ENCODE peak calls at places on chromosomes 6 and 20, in ten cellular contexts. One of them, this sample, is unnamed.

GRCh38 chr20:2690718-2691117 is 1.9 kb upstream of the EBF4 start:
- DNase-seq in activated T-cell treated with anti-CD3 and anti-CD28 coated beads, Interleukin-2, amount 50 U/mL, for 72 hours: no peak
- DNase-seq in foreskin fibroblast: no peak
- DNase-seq in activated T-helper 1 cell treated with anti-CD3 and anti-CD28 coated beads, Interleukin-2, amount 50 U/mL, for 16 hours: no peak
- DNase-seq in globus pallidus: no peak
- DNase-seq in SW 1271: no peak
- DNase-seq in ELR: no peak
- DNase-seq in mesenteric fat pad: peak
- DNase-seq in RPMI7951: no peak
- DNase-seq in mammary epithelial cell: no peak
- DNase-seq in this sample: no peak

GRCh38 chr20:21322083-21322710 is 19.1 kb downstream of the XRN2 start:
- DNase-seq in activated T-cell treated with anti-CD3 and anti-CD28 coated beads, Interleukin-2, amount 50 U/mL, for 72 hours: no peak
- DNase-seq in foreskin fibroblast: peak
- DNase-seq in activated T-helper 1 cell treated with anti-CD3 and anti-CD28 coated beads, Interleukin-2, amount 50 U/mL, for 16 hours: no peak
- DNase-seq in globus pallidus: no peak
- DNase-seq in SW 1271: no peak
- DNase-seq in ELR: peak
- DNase-seq in mesenteric fat pad: no peak
- DNase-seq in RPMI7951: peak
- DNase-seq in mammary epithelial cell: peak
- DNase-seq in this sample: no peak

GRCh38 chr6:129492260-129492659 is 217.7 kb downstream of the ARHGAP18 start:
- DNase-seq in activated T-cell treated with anti-CD3 and anti-CD28 coated beads, Interleukin-2, amount 50 U/mL, for 72 hours: no peak
- DNase-seq in foreskin fibroblast: peak
- DNase-seq in activated T-helper 1 cell treated with anti-CD3 and anti-CD28 coated beads, Interleukin-2, amount 50 U/mL, for 16 hours: no peak
- DNase-seq in globus pallidus: no peak
- DNase-seq in SW 1271: no peak
- DNase-seq in ELR: peak
- DNase-seq in mesenteric fat pad: no peak
- DNase-seq in RPMI7951: no peak
- DNase-seq in mammary epithelial cell: no peak
- DNase-seq in this sample: peak

GRCh38 chr6:52019092-52019491 is 68.3 kb downstream of the PKHD1 start:
- DNase-seq in activated T-cell treated with anti-CD3 and anti-CD28 coated beads, Interleukin-2, amount 50 U/mL, for 72 hours: no peak
- DNase-seq in foreskin fibroblast: no peak
- DNase-seq in activated T-helper 1 cell treated with anti-CD3 and anti-CD28 coated beads, Interleukin-2, amount 50 U/mL, for 16 hours: no peak
- DNase-seq in globus pallidus: no peak
- DNase-seq in SW 1271: no peak
- DNase-seq in ELR: no peak
- DNase-seq in mesenteric fat pad: no peak
- DNase-seq in RPMI7951: no peak
- DNase-seq in mammary epithelial cell: no peak
- DNase-seq in this sample: no peak

GRCh38 chr6:19802656-19803055 is 34.5 kb upstream of the ID4 start:
- DNase-seq in activated T-cell treated with anti-CD3 and anti-CD28 coated beads, Interleukin-2, amount 50 U/mL, for 72 hours: no peak
- DNase-seq in foreskin fibroblast: no peak
- DNase-seq in activated T-helper 1 cell treated with anti-CD3 and anti-CD28 coated beads, Interleukin-2, amount 50 U/mL, for 16 hours: no peak
- DNase-seq in globus pallidus: no peak
- DNase-seq in SW 1271: no peak
- DNase-seq in ELR: no peak
- DNase-seq in mesenteric fat pad: no peak
- DNase-seq in RPMI7951: no peak
- DNase-seq in mammary epithelial cell: no peak
- DNase-seq in this sample: no peak

GRCh38 chr6:150063640-150064039 is 5.3 kb downstream of the ULBP3 start:
- DNase-seq in activated T-cell treated with anti-CD3 and anti-CD28 coated beads, Interleukin-2, amount 50 U/mL, for 72 hours: no peak
- DNase-seq in foreskin fibroblast: no peak
- DNase-seq in activated T-helper 1 cell treated with anti-CD3 and anti-CD28 coated beads, Interleukin-2, amount 50 U/mL, for 16 hours: no peak
- DNase-seq in globus pallidus: no peak
- DNase-seq in SW 1271: no peak
- DNase-seq in ELR: no peak
- DNase-seq in mesenteric fat pad: peak
- DNase-seq in RPMI7951: no peak
- DNase-seq in mammary epithelial cell: no peak
- DNase-seq in this sample: no peak

GRCh38 chr20:45358282-45359068 is 4.5 kb upstream of the SYS1 start:
- DNase-seq in activated T-cell treated with anti-CD3 and anti-CD28 coated beads, Interleukin-2, amount 50 U/mL, for 72 hours: no peak
- DNase-seq in foreskin fibroblast: peak
- DNase-seq in activated T-helper 1 cell treated with anti-CD3 and anti-CD28 coated beads, Interleukin-2, amount 50 U/mL, for 16 hours: no peak
- DNase-seq in globus pallidus: no peak
- DNase-seq in SW 1271: no peak
- DNase-seq in ELR: peak
- DNase-seq in mesenteric fat pad: no peak
- DNase-seq in RPMI7951: peak
- DNase-seq in mammary epithelial cell: peak
- DNase-seq in this sample: peak

GRCh38 chr6:138765896-138766487 is 7.6 kb upstream of the CCDC28A start:
- DNase-seq in activated T-cell treated with anti-CD3 and anti-CD28 coated beads, Interleukin-2, amount 50 U/mL, for 72 hours: no peak
- DNase-seq in foreskin fibroblast: peak
- DNase-seq in activated T-helper 1 cell treated with anti-CD3 and anti-CD28 coated beads, Interleukin-2, amount 50 U/mL, for 16 hours: no peak
- DNase-seq in globus pallidus: peak
- DNase-seq in SW 1271: no peak
- DNase-seq in ELR: peak
- DNase-seq in mesenteric fat pad: no peak
- DNase-seq in RPMI7951: peak
- DNase-seq in mammary epithelial cell: peak
- DNase-seq in this sample: peak

GRCh38 chr20:19993937-19994667 is 23.1 kb upstream of the NAA20 start:
- DNase-seq in activated T-cell treated with anti-CD3 and anti-CD28 coated beads, Interleukin-2, amount 50 U/mL, for 72 hours: no peak
- DNase-seq in foreskin fibroblast: peak
- DNase-seq in activated T-helper 1 cell treated with anti-CD3 and anti-CD28 coated beads, Interleukin-2, amount 50 U/mL, for 16 hours: no peak
- DNase-seq in globus pallidus: peak
- DNase-seq in SW 1271: no peak
- DNase-seq in ELR: peak
- DNase-seq in mesenteric fat pad: no peak
- DNase-seq in RPMI7951: peak
- DNase-seq in mammary epithelial cell: peak
- DNase-seq in this sample: peak

GRCh38 chr6:121858310-121858709 is 422.9 kb downstream of the GJA1 start:
- DNase-seq in activated T-cell treated with anti-CD3 and anti-CD28 coated beads, Interleukin-2, amount 50 U/mL, for 72 hours: no peak
- DNase-seq in foreskin fibroblast: no peak
- DNase-seq in activated T-helper 1 cell treated with anti-CD3 and anti-CD28 coated beads, Interleukin-2, amount 50 U/mL, for 16 hours: no peak
- DNase-seq in globus pallidus: no peak
- DNase-seq in SW 1271: no peak
- DNase-seq in ELR: peak
- DNase-seq in mesenteric fat pad: no peak
- DNase-seq in RPMI7951: peak
- DNase-seq in mammary epithelial cell: no peak
- DNase-seq in this sample: no peak

GRCh38 chr6:41591859-41592502 is 45.8 kb downstream of the FOXP4 start:
- DNase-seq in activated T-cell treated with anti-CD3 and anti-CD28 coated beads, Interleukin-2, amount 50 U/mL, for 72 hours: peak
- DNase-seq in foreskin fibroblast: peak
- DNase-seq in activated T-helper 1 cell treated with anti-CD3 and anti-CD28 coated beads, Interleukin-2, amount 50 U/mL, for 16 hours: peak
- DNase-seq in globus pallidus: peak
- DNase-seq in SW 1271: peak
- DNase-seq in ELR: peak
- DNase-seq in mesenteric fat pad: no peak
- DNase-seq in RPMI7951: peak
- DNase-seq in mammary epithelial cell: peak
- DNase-seq in this sample: peak

GRCh38 chr20:56634735-56635422 is 5.8 kb downstream of the TFAP2C start:
- DNase-seq in activated T-cell treated with anti-CD3 and anti-CD28 coated beads, Interleukin-2, amount 50 U/mL, for 72 hours: no peak
- DNase-seq in foreskin fibroblast: no peak
- DNase-seq in activated T-helper 1 cell treated with anti-CD3 and anti-CD28 coated beads, Interleukin-2, amount 50 U/mL, for 16 hours: no peak
- DNase-seq in globus pallidus: no peak
- DNase-seq in SW 1271: no peak
- DNase-seq in ELR: peak
- DNase-seq in mesenteric fat pad: no peak
- DNase-seq in RPMI7951: peak
- DNase-seq in mammary epithelial cell: peak
- DNase-seq in this sample: no peak

GRCh38 chr6:116011520-116011919 is 49.2 kb downstream of the FRK start:
- DNase-seq in activated T-cell treated with anti-CD3 and anti-CD28 coated beads, Interleukin-2, amount 50 U/mL, for 72 hours: peak
- DNase-seq in foreskin fibroblast: no peak
- DNase-seq in activated T-helper 1 cell treated with anti-CD3 and anti-CD28 coated beads, Interleukin-2, amount 50 U/mL, for 16 hours: peak
- DNase-seq in globus pallidus: no peak
- DNase-seq in SW 1271: no peak
- DNase-seq in ELR: peak
- DNase-seq in mesenteric fat pad: no peak
- DNase-seq in RPMI7951: no peak
- DNase-seq in mammary epithelial cell: peak
- DNase-seq in this sample: no peak

GRCh38 chr20:49854190-49854875 is 41.7 kb downstream of the SLC9A8 start:
- DNase-seq in activated T-cell treated with anti-CD3 and anti-CD28 coated beads, Interleukin-2, amount 50 U/mL, for 72 hours: no peak
- DNase-seq in foreskin fibroblast: no peak
- DNase-seq in activated T-helper 1 cell treated with anti-CD3 and anti-CD28 coated beads, Interleukin-2, amount 50 U/mL, for 16 hours: no peak
- DNase-seq in globus pallidus: no peak
- DNase-seq in SW 1271: no peak
- DNase-seq in ELR: no peak
- DNase-seq in mesenteric fat pad: no peak
- DNase-seq in RPMI7951: no peak
- DNase-seq in mammary epithelial cell: peak
- DNase-seq in this sample: no peak

GRCh38 chr6:132132420-132132819 is 181.2 kb upstream of the CCN2 start:
- DNase-seq in activated T-cell treated with anti-CD3 and anti-CD28 coated beads, Interleukin-2, amount 50 U/mL, for 72 hours: no peak
- DNase-seq in foreskin fibroblast: peak
- DNase-seq in activated T-helper 1 cell treated with anti-CD3 and anti-CD28 coated beads, Interleukin-2, amount 50 U/mL, for 16 hours: no peak
- DNase-seq in globus pallidus: peak
- DNase-seq in SW 1271: no peak
- DNase-seq in ELR: peak
- DNase-seq in mesenteric fat pad: no peak
- DNase-seq in RPMI7951: peak
- DNase-seq in mammary epithelial cell: no peak
- DNase-seq in this sample: peak

GRCh38 chr6:137493218-137494038 is 766 bp downstream of the OLIG3 start:
- DNase-seq in activated T-cell treated with anti-CD3 and anti-CD28 coated beads, Interleukin-2, amount 50 U/mL, for 72 hours: peak
- DNase-seq in foreskin fibroblast: peak
- DNase-seq in activated T-helper 1 cell treated with anti-CD3 and anti-CD28 coated beads, Interleukin-2, amount 50 U/mL, for 16 hours: no peak
- DNase-seq in globus pallidus: no peak
- DNase-seq in SW 1271: no peak
- DNase-seq in ELR: no peak
- DNase-seq in mesenteric fat pad: no peak
- DNase-seq in RPMI7951: no peak
- DNase-seq in mammary epithelial cell: no peak
- DNase-seq in this sample: no peak

GRCh38 chr20:24013953-24014352 is 25.4 kb upstream of the GGTLC1 start:
- DNase-seq in activated T-cell treated with anti-CD3 and anti-CD28 coated beads, Interleukin-2, amount 50 U/mL, for 72 hours: no peak
- DNase-seq in foreskin fibroblast: no peak
- DNase-seq in activated T-helper 1 cell treated with anti-CD3 and anti-CD28 coated beads, Interleukin-2, amount 50 U/mL, for 16 hours: no peak
- DNase-seq in globus pallidus: no peak
- DNase-seq in SW 1271: no peak
- DNase-seq in ELR: no peak
- DNase-seq in mesenteric fat pad: no peak
- DNase-seq in RPMI7951: no peak
- DNase-seq in mammary epithelial cell: no peak
- DNase-seq in this sample: no peak

GRCh38 chr6:2378891-2379652 is 133.7 kb upstream of the GMDS start:
- DNase-seq in activated T-cell treated with anti-CD3 and anti-CD28 coated beads, Interleukin-2, amount 50 U/mL, for 72 hours: peak
- DNase-seq in foreskin fibroblast: peak
- DNase-seq in activated T-helper 1 cell treated with anti-CD3 and anti-CD28 coated beads, Interleukin-2, amount 50 U/mL, for 16 hours: no peak
- DNase-seq in globus pallidus: no peak
- DNase-seq in SW 1271: no peak
- DNase-seq in ELR: peak
- DNase-seq in mesenteric fat pad: no peak
- DNase-seq in RPMI7951: peak
- DNase-seq in mammary epithelial cell: peak
- DNase-seq in this sample: peak

GRCh38 chr20:32987044-32987825 is 17.0 kb downstream of the SUN5 start:
- DNase-seq in activated T-cell treated with anti-CD3 and anti-CD28 coated beads, Interleukin-2, amount 50 U/mL, for 72 hours: no peak
- DNase-seq in foreskin fibroblast: no peak
- DNase-seq in activated T-helper 1 cell treated with anti-CD3 and anti-CD28 coated beads, Interleukin-2, amount 50 U/mL, for 16 hours: no peak
- DNase-seq in globus pallidus: no peak
- DNase-seq in SW 1271: no peak
- DNase-seq in ELR: no peak
- DNase-seq in mesenteric fat pad: no peak
- DNase-seq in RPMI7951: no peak
- DNase-seq in mammary epithelial cell: no peak
- DNase-seq in this sample: no peak

GRCh38 chr6:109373762-109374161 is 8.5 kb downstream of the CD164 start:
- DNase-seq in activated T-cell treated with anti-CD3 and anti-CD28 coated beads, Interleukin-2, amount 50 U/mL, for 72 hours: peak
- DNase-seq in foreskin fibroblast: no peak
- DNase-seq in activated T-helper 1 cell treated with anti-CD3 and anti-CD28 coated beads, Interleukin-2, amount 50 U/mL, for 16 hours: no peak
- DNase-seq in globus pallidus: no peak
- DNase-seq in SW 1271: no peak
- DNase-seq in ELR: no peak
- DNase-seq in mesenteric fat pad: no peak
- DNase-seq in RPMI7951: no peak
- DNase-seq in mammary epithelial cell: no peak
- DNase-seq in this sample: peak

GRCh38 chr6:90080876-90081464 is 186.7 kb downstream of the GJA10 start:
- DNase-seq in activated T-cell treated with anti-CD3 and anti-CD28 coated beads, Interleukin-2, amount 50 U/mL, for 72 hours: peak
- DNase-seq in foreskin fibroblast: no peak
- DNase-seq in activated T-helper 1 cell treated with anti-CD3 and anti-CD28 coated beads, Interleukin-2, amount 50 U/mL, for 16 hours: peak
- DNase-seq in globus pallidus: no peak
- DNase-seq in SW 1271: no peak
- DNase-seq in ELR: no peak
- DNase-seq in mesenteric fat pad: no peak
- DNase-seq in RPMI7951: no peak
- DNase-seq in mammary epithelial cell: no peak
- DNase-seq in this sample: no peak

GRCh38 chr6:78390066-78390465 is 477.3 kb upstream of the IRAK1BP1 start:
- DNase-seq in activated T-cell treated with anti-CD3 and anti-CD28 coated beads, Interleukin-2, amount 50 U/mL, for 72 hours: no peak
- DNase-seq in foreskin fibroblast: no peak
- DNase-seq in activated T-helper 1 cell treated with anti-CD3 and anti-CD28 coated beads, Interleukin-2, amount 50 U/mL, for 16 hours: no peak
- DNase-seq in globus pallidus: no peak
- DNase-seq in SW 1271: no peak
- DNase-seq in ELR: no peak
- DNase-seq in mesenteric fat pad: no peak
- DNase-seq in RPMI7951: no peak
- DNase-seq in mammary epithelial cell: no peak
- DNase-seq in this sample: no peak

GRCh38 chr6:29112135-29112534 is 4.3 kb downstream of the OR2J3 start:
- DNase-seq in activated T-cell treated with anti-CD3 and anti-CD28 coated beads, Interleukin-2, amount 50 U/mL, for 72 hours: no peak
- DNase-seq in foreskin fibroblast: no peak
- DNase-seq in activated T-helper 1 cell treated with anti-CD3 and anti-CD28 coated beads, Interleukin-2, amount 50 U/mL, for 16 hours: no peak
- DNase-seq in globus pallidus: no peak
- DNase-seq in SW 1271: no peak
- DNase-seq in ELR: peak
- DNase-seq in mesenteric fat pad: no peak
- DNase-seq in RPMI7951: no peak
- DNase-seq in mammary epithelial cell: no peak
- DNase-seq in this sample: no peak

GRCh38 chr20:16423311-16424212 is 149.7 kb downstream of the KIF16B start:
- DNase-seq in activated T-cell treated with anti-CD3 and anti-CD28 coated beads, Interleukin-2, amount 50 U/mL, for 72 hours: no peak
- DNase-seq in foreskin fibroblast: peak
- DNase-seq in activated T-helper 1 cell treated with anti-CD3 and anti-CD28 coated beads, Interleukin-2, amount 50 U/mL, for 16 hours: no peak
- DNase-seq in globus pallidus: no peak
- DNase-seq in SW 1271: no peak
- DNase-seq in ELR: peak
- DNase-seq in mesenteric fat pad: no peak
- DNase-seq in RPMI7951: peak
- DNase-seq in mammary epithelial cell: no peak
- DNase-seq in this sample: no peak

GRCh38 chr6:105397987-105398386 is 4.9 kb downstream of the PREP start:
- DNase-seq in activated T-cell treated with anti-CD3 and anti-CD28 coated beads, Interleukin-2, amount 50 U/mL, for 72 hours: no peak
- DNase-seq in foreskin fibroblast: no peak
- DNase-seq in activated T-helper 1 cell treated with anti-CD3 and anti-CD28 coated beads, Interleukin-2, amount 50 U/mL, for 16 hours: no peak
- DNase-seq in globus pallidus: peak
- DNase-seq in SW 1271: no peak
- DNase-seq in ELR: no peak
- DNase-seq in mesenteric fat pad: no peak
- DNase-seq in RPMI7951: no peak
- DNase-seq in mammary epithelial cell: no peak
- DNase-seq in this sample: no peak

GRCh38 chr6:7060769-7061516 is 46.8 kb upstream of the RREB1 start:
- DNase-seq in activated T-cell treated with anti-CD3 and anti-CD28 coated beads, Interleukin-2, amount 50 U/mL, for 72 hours: no peak
- DNase-seq in foreskin fibroblast: no peak
- DNase-seq in activated T-helper 1 cell treated with anti-CD3 and anti-CD28 coated beads, Interleukin-2, amount 50 U/mL, for 16 hours: no peak
- DNase-seq in globus pallidus: no peak
- DNase-seq in SW 1271: no peak
- DNase-seq in ELR: no peak
- DNase-seq in mesenteric fat pad: no peak
- DNase-seq in RPMI7951: no peak
- DNase-seq in mammary epithelial cell: peak
- DNase-seq in this sample: no peak

GRCh38 chr20:25308671-25309394 is 60.9 kb downstream of the PYGB start:
- DNase-seq in activated T-cell treated with anti-CD3 and anti-CD28 coated beads, Interleukin-2, amount 50 U/mL, for 72 hours: no peak
- DNase-seq in foreskin fibroblast: peak
- DNase-seq in activated T-helper 1 cell treated with anti-CD3 and anti-CD28 coated beads, Interleukin-2, amount 50 U/mL, for 16 hours: no peak
- DNase-seq in globus pallidus: no peak
- DNase-seq in SW 1271: no peak
- DNase-seq in ELR: peak
- DNase-seq in mesenteric fat pad: no peak
- DNase-seq in RPMI7951: peak
- DNase-seq in mammary epithelial cell: no peak
- DNase-seq in this sample: peak

GRCh38 chr20:43991982-43992381 is 77.3 kb downstream of the TOX2 start:
- DNase-seq in activated T-cell treated with anti-CD3 and anti-CD28 coated beads, Interleukin-2, amount 50 U/mL, for 72 hours: no peak
- DNase-seq in foreskin fibroblast: no peak
- DNase-seq in activated T-helper 1 cell treated with anti-CD3 and anti-CD28 coated beads, Interleukin-2, amount 50 U/mL, for 16 hours: no peak
- DNase-seq in globus pallidus: no peak
- DNase-seq in SW 1271: no peak
- DNase-seq in ELR: no peak
- DNase-seq in mesenteric fat pad: no peak
- DNase-seq in RPMI7951: no peak
- DNase-seq in mammary epithelial cell: no peak
- DNase-seq in this sample: no peak

This sample was measured in GM23248.